ENCODE peak calls at places on chromosome 12, in nine cellular contexts. One of them, this sample, is unnamed.

GRCh38 chr12:128109236-128109635 is 157.7 kb upstream of the TMEM132C start:
- DNase-seq in mesenteric fat pad: no peak
- DNase-seq in Daoy: no peak
- DNase-seq in NCI-H774: no peak
- DNase-seq in T follicular helper cell: no peak
- DNase-seq in GM20000: no peak
- DNase-seq in mucosa of descending colon: no peak
- DNase-seq in naive thymus-derived CD8-positive, alpha-beta T cell: no peak
- DNase-seq in fibroblast of pulmonary artery: no peak
- DNase-seq in this sample: no peak

GRCh38 chr12:105064564-105065222 is 19.6 kb downstream of the ALDH1L2 start:
- DNase-seq in mucosa of descending colon: no peak
- DNase-seq in fibroblast of pulmonary artery: no peak
- DNase-seq in mesenteric fat pad: no peak
- DNase-seq in NCI-H774: no peak
- DNase-seq in GM20000: no peak
- DNase-seq in T follicular helper cell: no peak
- DNase-seq in Daoy: no peak
- DNase-seq in naive thymus-derived CD8-positive, alpha-beta T cell: no peak
- DNase-seq in this sample: no peak

GRCh38 chr12:114450019-114450418 is 44.1 kb upstream of the TBX5 start:
- DNase-seq in naive thymus-derived CD8-positive, alpha-beta T cell: no peak
- DNase-seq in T follicular helper cell: no peak
- DNase-seq in mesenteric fat pad: no peak
- DNase-seq in GM20000: no peak
- DNase-seq in Daoy: no peak
- DNase-seq in mucosa of descending colon: no peak
- DNase-seq in fibroblast of pulmonary artery: no peak
- DNase-seq in NCI-H774: no peak
- DNase-seq in this sample: no peak

GRCh38 chr12:2794736-2795289 is at the start of gene FKBP4:
- DNase-seq in mucosa of descending colon: peak; percentile 96
- DNase-seq in GM20000: peak; percentile 98
- DNase-seq in T follicular helper cell: peak; percentile 87
- DNase-seq in Daoy: peak; percentile 94
- DNase-seq in fibroblast of pulmonary artery: peak; percentile 80
- DNase-seq in mesenteric fat pad: peak; percentile 95
- DNase-seq in NCI-H774: peak; percentile 93
- DNase-seq in naive thymus-derived CD8-positive, alpha-beta T cell: peak; percentile 87
- DNase-seq in this sample: peak; percentile 61

GRCh38 chr12:9587903-9588600 is 19.7 kb downstream of the KLRB1 start:
- DNase-seq in fibroblast of pulmonary artery: no peak
- DNase-seq in mucosa of descending colon: no peak
- DNase-seq in naive thymus-derived CD8-positive, alpha-beta T cell: no peak
- DNase-seq in NCI-H774: no peak
- DNase-seq in Daoy: no peak
- DNase-seq in mesenteric fat pad: no peak
- DNase-seq in GM20000: no peak
- DNase-seq in T follicular helper cell: no peak
- DNase-seq in this sample: no peak

GRCh38 chr12:78181544-78182162 is 351.0 kb downstream of the NAV3 start:
- DNase-seq in naive thymus-derived CD8-positive, alpha-beta T cell: no peak
- DNase-seq in fibroblast of pulmonary artery: peak; percentile 69
- DNase-seq in NCI-H774: peak; percentile 28
- DNase-seq in GM20000: no peak
- DNase-seq in mucosa of descending colon: peak; percentile 31
- DNase-seq in Daoy: peak; percentile 16
- DNase-seq in T follicular helper cell: no peak
- DNase-seq in mesenteric fat pad: no peak
- DNase-seq in this sample: peak; percentile 59

GRCh38 chr12:108820700-108821406 is 36.5 kb downstream of the SSH1 start:
- DNase-seq in Daoy: no peak
- DNase-seq in fibroblast of pulmonary artery: no peak
- DNase-seq in NCI-H774: no peak
- DNase-seq in mesenteric fat pad: no peak
- DNase-seq in GM20000: no peak
- DNase-seq in naive thymus-derived CD8-positive, alpha-beta T cell: no peak
- DNase-seq in T follicular helper cell: no peak
- DNase-seq in mucosa of descending colon: no peak
- DNase-seq in this sample: no peak

GRCh38 chr12:8033153-8034044 is 883 bp downstream of the FOXJ2 start:
- DNase-seq in mucosa of descending colon: peak; percentile 63
- DNase-seq in T follicular helper cell: peak; percentile 28
- DNase-seq in NCI-H774: peak; percentile 23
- DNase-seq in mesenteric fat pad: no peak
- DNase-seq in Daoy: peak; percentile 51
- DNase-seq in GM20000: peak; percentile 77
- DNase-seq in naive thymus-derived CD8-positive, alpha-beta T cell: peak; percentile 39
- DNase-seq in fibroblast of pulmonary artery: peak; percentile 33
- DNase-seq in this sample: no peak

GRCh38 chr12:114863911-114864310 is 179.9 kb upstream of the TBX3 start:
- DNase-seq in naive thymus-derived CD8-positive, alpha-beta T cell: no peak
- DNase-seq in T follicular helper cell: no peak
- DNase-seq in mucosa of descending colon: no peak
- DNase-seq in fibroblast of pulmonary artery: no peak
- DNase-seq in Daoy: no peak
- DNase-seq in NCI-H774: no peak
- DNase-seq in GM20000: no peak
- DNase-seq in mesenteric fat pad: no peak
- DNase-seq in this sample: no peak

GRCh38 chr12:12008232-12008850 is 62.4 kb upstream of the BCL2L14 start:
- DNase-seq in mesenteric fat pad: no peak
- DNase-seq in fibroblast of pulmonary artery: no peak
- DNase-seq in mucosa of descending colon: no peak
- DNase-seq in GM20000: no peak
- DNase-seq in naive thymus-derived CD8-positive, alpha-beta T cell: no peak
- DNase-seq in Daoy: peak; percentile 21
- DNase-seq in NCI-H774: no peak
- DNase-seq in T follicular helper cell: peak; percentile 16
- DNase-seq in this sample: no peak

GRCh38 chr12:76645934-76646333 is 86.4 kb upstream of the OSBPL8 start:
- DNase-seq in GM20000: no peak
- DNase-seq in T follicular helper cell: no peak
- DNase-seq in fibroblast of pulmonary artery: no peak
- DNase-seq in NCI-H774: no peak
- DNase-seq in naive thymus-derived CD8-positive, alpha-beta T cell: no peak
- DNase-seq in Daoy: no peak
- DNase-seq in mucosa of descending colon: no peak
- DNase-seq in mesenteric fat pad: no peak
- DNase-seq in this sample: no peak

GRCh38 chr12:85016423-85016822 is 19.7 kb downstream of the TSPAN19 start:
- DNase-seq in fibroblast of pulmonary artery: peak; percentile 97
- DNase-seq in mucosa of descending colon: no peak
- DNase-seq in Daoy: peak; percentile 88
- DNase-seq in GM20000: no peak
- DNase-seq in T follicular helper cell: no peak
- DNase-seq in naive thymus-derived CD8-positive, alpha-beta T cell: no peak
- DNase-seq in NCI-H774: no peak
- DNase-seq in mesenteric fat pad: no peak
- DNase-seq in this sample: no peak